ENCODE peak calls at places on chromosome 19, in seven cellular contexts. X, E, O, C, Y, U and K are unnamed samples.

GRCh38 chr19:16920816-16921529 is 32.2 kb downstream of the F2RL3 start:
- DNase-seq in U (no peak), O (no peak), E (peak; percentile 85), C (peak; percentile 90), X (peak; percentile 50), Y (no peak), K (no peak)

GRCh38 chr19:1018932-1019615 is 1.8 kb downstream of the TMEM259 start:
- DNase-seq in U (no peak), C (no peak), E (no peak), X (no peak), O (no peak), Y (no peak), K (no peak)

GRCh38 chr19:15456871-15457700 is 7.3 kb downstream of the RASAL3 start:
- DNase-seq in E (no peak), O (no peak), C (peak; percentile 61), U (no peak), Y (no peak), X (no peak), K (no peak)

GRCh38 chr19:1651061-1651547 is 1.3 kb downstream of the TCF3 start:
- DNase-seq in C (no peak), E (peak; percentile 47), X (no peak), U (peak; percentile 76), O (no peak), Y (peak; percentile 42), K (peak; percentile 75)

GRCh38 chr19:42497492-42498226 is 30.6 kb downstream of the CEACAM1 start:
- DNase-seq in C (no peak), U (no peak), Y (no peak), E (no peak), X (no peak), O (no peak), K (peak; percentile 47)

GRCh38 chr19:1291761-1292418 is 6.2 kb downstream of the EFNA2 start:
- DNase-seq in Y (no peak), U (no peak), X (no peak), E (no peak), O (no peak), C (no peak), K (peak; percentile 79)

GRCh38 chr19:18898533-18899408 is 2.8 kb upstream of the CERS1 start:
- DNase-seq in U (no peak), O (no peak), C (no peak), Y (no peak), X (no peak), E (no peak), K (no peak)

GRCh38 chr19:37932985-37933953 is 26.3 kb downstream of the SIPA1L3 start:
- DNase-seq in C (peak; percentile 77), Y (no peak), O (no peak), X (peak; percentile 35), U (no peak), E (peak; percentile 53), K (no peak)

GRCh38 chr19:14114854-14115253 is 2.7 kb downstream of the PRKACA start:
- DNase-seq in U (peak; percentile 72), Y (peak; percentile 49), O (no peak), C (peak; percentile 46), X (peak; percentile 54), E (no peak), K (peak; percentile 69)